ENCODE peak calls at places on chromosomes 2 and 18, in ten cellular contexts. W is NCI-H510A; Z is left cardiac atrium; Q is NCI-H1105; Y is skeletal muscle cell; D is cardiac muscle cell; A is NCI-H146; F is stimulated activated CD8-positive, alpha-beta memory T cell treated with anti-CD3 and anti-CD28 coated beads, Interleukin-7, amount 100 ng/mL, for 4 hours; P is EH; M is HTR-8/SVneo. V is an unnamed sample.

GRCh38 chr2:22521620-22522019 is 863.4 kb upstream of the KLHL29 start:
- DNase-seq in W (no peak), Z (no peak), Q (no peak), Y (no peak), D (no peak), A (no peak), F (no peak), P (no peak), M (no peak), V (no peak)

GRCh38 chr18:34840416-34840815 is 130.3 kb downstream of the DTNA start:
- DNase-seq in W (no peak), Z (no peak), Q (no peak), Y (no peak), D (no peak), A (no peak), F (no peak), P (no peak), M (no peak), V (no peak)

GRCh38 chr18:28777756-28778155 is 600.8 kb upstream of the CDH2 start:
- DNase-seq in W (no peak), Z (no peak), Q (no peak), Y (no peak), D (no peak), A (no peak), F (no peak), P (no peak), M (no peak), V (no peak)

GRCh38 chr2:236568068-236568921 is 1.3 kb upstream of the ACKR3 start:
- DNase-seq in W (no peak), Z (peak), Q (no peak), Y (no peak), D (peak), A (no peak), F (no peak), P (peak), M (no peak), V (peak)

GRCh38 chr2:146240376-146240775 is 1604.5 kb upstream of the ACVR2A start:
- DNase-seq in W (no peak), Z (no peak), Q (no peak), Y (no peak), D (no peak), A (no peak), F (no peak), P (peak), M (no peak), V (no peak)

GRCh38 chr2:84838434-84839145 is 42.3 kb downstream of the TRABD2A start:
- DNase-seq in W (no peak), Z (no peak), Q (no peak), Y (no peak), D (no peak), A (no peak), F (no peak), P (peak), M (no peak), V (no peak)

GRCh38 chr2:34107811-34108210 is 508.7 kb upstream of the FAM98A start:
- DNase-seq in W (no peak), Z (no peak), Q (no peak), Y (no peak), D (no peak), A (no peak), F (no peak), P (no peak), M (no peak), V (no peak)

GRCh38 chr18:23609390-23610008 is 23.2 kb upstream of the NPC1 start:
- DNase-seq in W (no peak), Z (no peak), Q (no peak), Y (no peak), D (no peak), A (no peak), F (no peak), P (no peak), M (no peak), V (no peak)

GRCh38 chr2:220743203-220743602 is 828.9 kb downstream of the EPHA4 start:
- DNase-seq in W (no peak), Z (no peak), Q (no peak), Y (no peak), D (no peak), A (no peak), F (no peak), P (no peak), M (no peak), V (no peak)

GRCh38 chr18:57062841-57063240 is 84.0 kb upstream of the BOD1L2 start:
- DNase-seq in W (no peak), Z (no peak), Q (no peak), Y (no peak), D (no peak), A (no peak), F (no peak), P (no peak), M (no peak), V (no peak)

GRCh38 chr2:163155279-163155883 is 316.8 kb upstream of the KCNH7 start:
- DNase-seq in W (no peak), Z (no peak), Q (peak), Y (no peak), D (peak), A (peak), F (no peak), P (peak), M (peak), V (peak)

GRCh38 chr2:121955313-121956211 is 200.1 kb downstream of the TSN start:
- DNase-seq in W (peak), Z (no peak), Q (peak), Y (no peak), D (no peak), A (peak), F (no peak), P (no peak), M (no peak), V (no peak)

GRCh38 chr2:224944707-224945106 is 97.6 kb downstream of the DOCK10 start:
- DNase-seq in W (no peak), Z (no peak), Q (no peak), Y (no peak), D (no peak), A (no peak), F (no peak), P (no peak), M (no peak), V (no peak)

GRCh38 chr2:105395691-105396090 is 3.2 kb downstream of the FHL2 start:
- DNase-seq in W (no peak), Z (no peak), Q (no peak), Y (no peak), D (no peak), A (no peak), F (no peak), P (no peak), M (no peak), V (no peak)

GRCh38 chr2:204638795-204639194 is 93.5 kb downstream of the PARD3B start:
- DNase-seq in W (no peak), Z (no peak), Q (no peak), Y (no peak), D (no peak), A (no peak), F (no peak), P (no peak), M (no peak), V (no peak)

GRCh38 chr18:23438608-23439366 is 14.3 kb upstream of the RIOK3 start:
- DNase-seq in W (no peak), Z (no peak), Q (no peak), Y (no peak), D (no peak), A (peak), F (no peak), P (no peak), M (no peak), V (no peak)

GRCh38 chr2:184945824-184946223 is 347.5 kb downstream of the ZNF804A start:
- DNase-seq in W (no peak), Z (no peak), Q (no peak), Y (no peak), D (no peak), A (no peak), F (no peak), P (no peak), M (no peak), V (no peak)

GRCh38 chr2:18336975-18337374 is 223.5 kb downstream of the RDH14 start:
- DNase-seq in W (no peak), Z (no peak), Q (no peak), Y (no peak), D (no peak), A (no peak), F (no peak), P (peak), M (peak), V (peak)

GRCh38 chr2:154240921-154241379 is 369.2 kb downstream of the GALNT13 start:
- DNase-seq in W (no peak), Z (peak), Q (no peak), Y (no peak), D (no peak), A (no peak), F (no peak), P (no peak), M (no peak), V (no peak)

GRCh38 chr2:161913865-161914264 is 160.2 kb downstream of the DPP4 start:
- DNase-seq in W (no peak), Z (no peak), Q (no peak), Y (peak), D (no peak), A (no peak), F (no peak), P (peak), M (peak), V (peak)

GRCh38 chr2:28250006-28250405 is 142.7 kb upstream of the FOSL2 start:
- DNase-seq in W (no peak), Z (no peak), Q (no peak), Y (no peak), D (no peak), A (no peak), F (no peak), P (peak), M (peak), V (peak)

GRCh38 chr2:241867776-241868420 is 1.6 kb upstream of the RTP5 start:
- DNase-seq in W (no peak), Z (no peak), Q (no peak), Y (no peak), D (no peak), A (no peak), F (peak), P (no peak), M (no peak), V (no peak)